ENCODE peak calls at places on chromosomes 13 and 19, in nine cellular contexts. E is stomach, K is SK-N-SH, U is GM12878, M is K562, F is H1, V is suprapubic skin, R is sigmoid colon, I is HepG2. G is an unnamed sample.

GRCh38 chr19:42436006-42436405 is 6.7 kb downstream of the CXCL17 start:
- DNase-seq in E (no peak), R (no peak), K (no peak), F (no peak), U (no peak), V (no peak), M (no peak), I (peak), G (no peak)

GRCh38 chr19:49497047-49497789 is 984 bp downstream of the RPS11 start:
- DNase-seq in V (peak), E (peak), K (peak), M (peak), R (peak), I (no peak), U (no peak), F (no peak), G (peak)

GRCh38 chr19:10193666-10194499 is 870 bp downstream of the DNMT1 start:
- DNase-seq in I (peak), U (no peak), F (no peak), M (peak), R (no peak), E (no peak), V (no peak), K (no peak), G (peak)

GRCh38 chr13:73069206-73069815 is 10.5 kb downstream of the KLF5 start:
- DNase-seq in I (no peak), K (no peak), E (no peak), F (no peak), R (no peak), U (no peak), M (no peak), V (no peak), G (no peak)

GRCh38 chr13:95002968-95003813 is 290.8 kb upstream of the SOX21 start:
- DNase-seq in E (no peak), K (peak), R (no peak), M (no peak), V (no peak), F (no peak), I (no peak), U (no peak), G (no peak)

GRCh38 chr13:75079226-75079625 is 402.7 kb downstream of the TBC1D4 start:
- DNase-seq in F (no peak), V (no peak), R (no peak), K (no peak), U (no peak), I (no peak), M (no peak), E (no peak), G (no peak)

GRCh38 chr19:45200614-45201013 is 22.0 kb downstream of the BLOC1S3 start:
- DNase-seq in M (peak), K (no peak), U (no peak), V (no peak), R (no peak), F (no peak), E (peak), I (peak), G (no peak)

GRCh38 chr19:29785360-29785759 is 26.4 kb upstream of the CCNE1 start:
- DNase-seq in R (no peak), I (no peak), K (no peak), V (no peak), U (no peak), F (no peak), E (no peak), M (no peak), G (no peak)

GRCh38 chr13:51937320-51938290 is 73.6 kb downstream of the ATP7B start:
- DNase-seq in U (no peak), E (no peak), M (no peak), R (no peak), F (no peak), V (no peak), I (no peak), K (no peak), G (no peak)

DNA sequence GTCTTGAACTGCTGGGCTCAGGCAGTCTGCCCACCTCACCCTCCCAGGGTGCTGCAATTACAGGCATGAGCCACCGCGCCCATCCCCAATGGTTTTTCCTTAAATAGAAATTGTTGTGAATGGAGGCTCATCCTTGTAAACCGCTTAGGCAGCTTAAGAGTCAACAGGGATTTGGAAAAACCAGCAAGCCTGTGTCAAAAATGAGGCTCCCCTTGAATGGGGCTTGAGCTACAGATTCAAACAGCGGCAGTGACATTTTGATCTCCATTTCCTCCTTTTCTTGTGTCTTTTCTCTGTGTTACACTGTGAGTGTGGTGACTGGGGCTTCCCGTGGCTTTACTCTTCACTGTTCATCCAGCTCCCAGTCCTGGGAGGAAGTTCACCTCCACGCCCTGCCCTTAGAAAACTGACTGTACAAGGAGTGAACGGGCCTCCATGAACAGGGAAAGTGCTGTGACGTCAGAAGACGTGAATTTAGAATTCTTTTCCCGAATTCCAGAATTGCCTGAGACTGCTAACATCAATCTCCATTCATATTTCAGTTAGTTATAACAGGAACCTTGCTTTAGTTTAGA is 15.3 kb upstream of the RAB8A start:
- DNase-seq in F (no peak), M (no peak), E (no peak), U (no peak), R (no peak), V (no peak), I (no peak), K (no peak), G (no peak)
- TF ChIP-seq CTCF in F (no peak), M (no peak), E (no peak), U (no peak), R (no peak), V (no peak), I (no peak), K (no peak), G (no peak)

GRCh38 chr13:42271337-42272114 is 426 bp upstream of the AKAP11 start:
- DNase-seq in F (peak), U (peak), V (peak), M (peak), R (peak), E (peak), K (peak), I (peak), G (peak)

GRCh38 chr13:42272776-42273175 is 824 bp downstream of the AKAP11 start:
- DNase-seq in M (no peak), I (no peak), V (no peak), K (no peak), E (no peak), R (no peak), U (no peak), F (no peak), G (no peak)

GRCh38 chr13:42270160-42270856 is 1.6 kb upstream of the AKAP11 start:
- DNase-seq in U (no peak), E (no peak), I (no peak), R (no peak), V (no peak), M (no peak), K (no peak), F (no peak), G (no peak)

GRCh38 chr13:42270857-42271215 is 1.1 kb upstream of the AKAP11 start:
- DNase-seq in E (no peak), F (no peak), U (no peak), V (no peak), M (no peak), R (no peak), I (no peak), K (no peak), G (no peak)

DNA sequence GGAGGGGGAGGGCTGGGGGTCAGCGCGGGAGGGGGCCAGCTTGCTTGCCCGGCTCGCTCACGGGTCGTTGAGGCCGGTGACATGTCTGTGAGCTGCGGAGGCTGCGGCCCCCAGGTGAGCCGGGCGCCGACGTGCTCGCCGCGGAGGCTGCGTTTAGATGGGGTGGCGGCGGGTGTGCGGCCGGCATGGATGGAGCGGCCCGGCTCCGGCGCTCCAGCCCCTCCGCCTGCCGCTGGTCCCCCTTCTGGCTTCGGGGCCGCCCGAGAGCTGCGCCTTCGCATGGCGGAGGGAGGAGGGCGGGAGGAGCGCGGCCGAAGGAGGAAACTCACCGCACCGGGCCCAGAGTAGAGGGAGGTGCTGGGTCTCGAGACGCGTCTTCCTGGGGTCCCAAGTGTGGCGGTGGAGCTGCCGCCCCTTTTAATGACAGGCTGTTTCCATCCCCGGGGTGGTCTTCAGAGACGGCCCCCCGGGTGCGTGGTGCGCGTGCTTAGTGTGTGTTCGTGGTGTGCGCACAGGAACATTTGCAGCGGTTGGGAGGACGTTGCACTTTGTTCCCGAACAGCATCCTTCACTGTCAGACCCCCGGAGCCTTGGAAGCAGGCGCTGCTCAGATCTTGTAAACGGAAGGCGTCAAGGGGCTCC is at the start of gene AKAP11:
- DNase-seq in I (peak), R (peak), E (peak), F (no peak), M (peak), U (no peak), V (peak), K (no peak), G (peak)
- TF ChIP-seq EP300 in I (no peak), R (no peak), E (no peak), F (no peak), M (no peak), U (no peak), V (no peak), K (no peak), G (no peak)

DNA sequence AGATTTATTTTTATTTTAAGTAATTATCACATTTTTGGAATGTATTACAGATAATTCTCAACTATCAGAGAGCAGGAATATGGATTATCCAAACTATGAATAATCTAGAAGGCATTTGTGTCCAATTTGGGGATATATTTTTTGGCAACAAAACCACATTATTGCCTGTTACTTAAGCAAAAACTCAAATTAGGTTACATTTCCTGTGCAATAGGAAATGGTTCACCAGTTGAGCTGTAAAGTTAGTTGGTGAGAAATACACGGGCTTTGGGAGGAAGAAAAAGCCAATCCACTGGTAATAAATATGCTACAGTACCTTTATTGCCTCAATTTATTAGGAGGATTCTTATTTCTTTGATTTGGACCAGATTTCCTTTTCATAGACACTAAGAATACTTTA is 1075.2 kb downstream of the PCDH9 start:
- DNase-seq in I (no peak), F (no peak), K (no peak), R (no peak), U (no peak), M (no peak), E (no peak), V (no peak), G (no peak)
- TF ChIP-seq POLR2AphosphoS5 in I (no peak), F (no peak), K (no peak), R (no peak), U (no peak), M (no peak), E (no peak), V (no peak), G (no peak)

GRCh38 chr13:99087130-99087953 is 109.5 kb upstream of the DOCK9 start:
- DNase-seq in I (peak), U (peak), R (peak), M (peak), E (peak), F (peak), V (peak), K (peak), G (peak)
- TF ChIP-seq CTCF in I (peak), U (no peak), R (peak), M (no peak), E (no peak), F (no peak), V (no peak), K (no peak), G (peak)

DNA sequence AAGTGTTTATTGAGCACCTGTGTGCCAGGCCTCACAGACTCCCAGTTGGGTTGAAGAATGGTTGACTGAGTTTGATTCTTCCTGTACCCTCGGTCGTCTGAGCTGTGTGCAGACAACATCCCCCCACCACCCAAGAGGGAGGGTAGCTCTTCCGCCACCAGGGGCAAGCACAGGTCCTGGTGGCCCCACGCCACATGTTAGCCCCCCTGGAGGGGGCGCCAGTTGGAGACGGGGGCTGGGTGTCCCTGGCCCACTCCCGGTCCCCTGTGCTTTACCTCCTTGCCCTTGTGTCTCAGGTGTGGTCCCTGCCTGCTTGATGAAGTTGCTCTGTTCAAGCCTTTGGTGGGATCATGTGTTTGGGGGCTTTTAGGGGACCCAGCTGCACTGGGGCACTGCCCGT is 27.2 kb downstream of the COLGALT1 start:
- DNase-seq in I (no peak), K (no peak), F (no peak), V (no peak), M (no peak), R (no peak), U (no peak), E (no peak), G (no peak)
- TF ChIP-seq EP300 in I (no peak), K (no peak), F (no peak), V (no peak), M (no peak), R (no peak), U (no peak), E (no peak), G (no peak)

GRCh38 chr13:110014719-110015118 is 228.3 kb upstream of the IRS2 start:
- DNase-seq in F (no peak), M (no peak), I (no peak), U (no peak), R (no peak), K (no peak), V (no peak), E (no peak), G (no peak)

GRCh38 chr13:110006304-110006703 is 219.9 kb upstream of the IRS2 start:
- DNase-seq in K (no peak), V (peak), M (no peak), I (no peak), U (no peak), E (no peak), F (no peak), R (no peak), G (no peak)

GRCh38 chr13:110008816-110009215 is 222.4 kb upstream of the IRS2 start:
- DNase-seq in U (no peak), K (no peak), I (no peak), E (no peak), V (no peak), R (no peak), F (no peak), M (no peak), G (no peak)

GRCh38 chr13:110012102-110012739 is 225.8 kb upstream of the IRS2 start:
- DNase-seq in R (no peak), V (no peak), U (no peak), M (no peak), K (no peak), E (no peak), I (peak), F (no peak), G (no peak)

GRCh38 chr13:110010433-110011135 is 224.2 kb upstream of the IRS2 start:
- DNase-seq in R (no peak), V (no peak), U (no peak), F (no peak), K (no peak), M (no peak), E (no peak), I (no peak), G (no peak)
- TF ChIP-seq POLR2AphosphoS5 in R (no peak), V (no peak), U (no peak), F (no peak), K (no peak), M (no peak), E (no peak), I (no peak), G (no peak)

GRCh38 chr19:53365899-53366493 is 491 bp downstream of the ZNF525 start:
- DNase-seq in E (no peak), K (peak), U (no peak), M (peak), V (no peak), R (no peak), I (peak), F (no peak), G (peak)

DNA sequence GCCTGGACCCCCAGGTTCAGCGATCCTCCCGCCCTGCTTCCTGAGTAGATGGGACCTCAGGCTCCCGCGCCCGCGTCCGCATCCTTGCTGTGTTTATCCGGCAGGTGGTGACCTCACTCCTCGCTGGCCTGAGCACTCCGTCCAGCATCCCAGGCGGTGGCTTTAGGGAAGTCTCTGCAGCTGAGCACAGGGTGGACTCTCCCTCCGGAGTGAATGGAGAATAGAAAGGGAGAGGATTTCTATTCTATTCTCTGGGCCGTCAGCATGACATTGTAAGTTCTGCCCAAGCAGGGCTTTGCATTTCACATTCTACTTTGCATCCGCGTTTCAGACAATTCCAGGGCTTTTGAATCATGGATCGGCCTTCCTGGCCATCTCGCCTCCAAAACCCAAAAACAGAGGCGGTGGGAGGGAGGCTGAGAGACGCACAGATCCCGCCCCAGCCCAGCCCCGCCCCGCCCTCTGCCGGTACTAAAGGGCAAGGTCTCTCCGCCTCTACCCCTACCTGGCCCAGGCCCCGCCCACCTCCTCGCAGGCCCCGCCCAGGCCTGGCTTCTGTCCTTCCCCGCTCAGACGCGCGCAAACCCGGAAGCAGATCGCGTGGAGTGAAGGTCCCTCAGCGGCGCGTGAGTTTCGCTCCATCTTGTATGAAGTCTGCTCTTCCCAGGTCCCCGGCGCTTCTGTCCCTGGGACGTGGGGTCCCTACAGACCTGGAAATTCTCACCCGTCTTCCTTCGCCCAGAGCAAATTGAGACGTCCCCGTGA is at the start of gene ZNF525:
- DNase-seq in V (peak), R (peak), K (peak), I (peak), F (no peak), M (peak), U (peak), E (peak), G (peak)
- TF ChIP-seq CTCF in V (no peak), R (peak), K (no peak), I (peak), F (peak), M (no peak), U (peak), E (no peak), G (peak)

G was measured in transverse colon.